ENCODE peak calls at places on chromosomes 4 and X, in nine cellular contexts. W is heart left ventricle, H is OCI-LY7, C is left lung, J is GM12865, F is astrocyte of the cerebellum, I is choroid plexus epithelial cell, X is Calu3, M is body of pancreas. Y is an unnamed sample.
A peak's percentile ranks its signal among the peaks of the same experiment; 100 is the strongest.

GRCh38 chr4:139767168-139767567 is 101.5 kb downstream of the MGST2 start:
- DNase-seq in W (no peak), H (no peak), C (no peak), J (no peak), F (peak; percentile 65), I (peak; percentile 28), X (no peak), M (no peak), Y (no peak)

GRCh38 chr4:121096629-121097028 is 24.3 kb upstream of the NDNF start:
- DNase-seq in W (no peak), H (peak; percentile 37), C (no peak), J (no peak), F (peak; percentile 26), I (peak; percentile 66), X (no peak), M (no peak), Y (peak; percentile 70)

GRCh38 chr4:72525938-72526337 is 43.1 kb downstream of the ADAMTS3 start:
- DNase-seq in W (peak; percentile 88), H (no peak), C (peak; percentile 42), J (no peak), F (peak; percentile 75), I (peak; percentile 89), X (peak; percentile 4), M (peak; percentile 22), Y (peak; percentile 83)

GRCh38 chr4:102089850-102090621 is 255.2 kb downstream of the SLC39A8 start:
- DNase-seq in W (no peak), H (no peak), C (no peak), J (no peak), F (no peak), I (no peak), X (no peak), M (no peak), Y (no peak)

GRCh38 chr4:23718435-23718834 is 171.4 kb downstream of the PPARGC1A start:
- DNase-seq in W (no peak), H (no peak), C (no peak), J (no peak), F (no peak), I (no peak), X (no peak), M (no peak), Y (no peak)

GRCh38 chr4:181897935-181898334 is 345.3 kb upstream of the TENM3 start:
- DNase-seq in W (no peak), H (no peak), C (no peak), J (no peak), F (no peak), I (peak; percentile 55), X (no peak), M (no peak), Y (peak; percentile 77)

GRCh38 chrX:9542106-9542764 is 77.4 kb downstream of the TBL1X start:
- DNase-seq in W (no peak), H (no peak), C (no peak), J (no peak), F (no peak), I (no peak), X (no peak), M (no peak), Y (peak; percentile 34)

GRCh38 chr4:186845137-186845842 is 121.6 kb upstream of the FAT1 start:
- DNase-seq in W (no peak), H (no peak), C (no peak), J (no peak), F (peak; percentile 65), I (peak; percentile 97), X (peak; percentile 38), M (no peak), Y (peak; percentile 80)

GRCh38 chr4:47837582-47838294 is at the start of gene CORIN:
- DNase-seq in W (peak; percentile 38), H (no peak), C (peak; percentile 85), J (no peak), F (no peak), I (no peak), X (no peak), M (peak; percentile 44), Y (no peak)

GRCh38 chr4:177579649-177580048 is 137.4 kb upstream of the AGA start:
- DNase-seq in W (no peak), H (no peak), C (no peak), J (no peak), F (no peak), I (peak; percentile 13), X (no peak), M (no peak), Y (no peak)
- TF ChIP-seq CTCF in W (no peak), H (peak; percentile 22), C (no peak), J (no peak), F (no peak), I (peak; percentile 23), X (no peak), M (peak; percentile 31), Y (no peak)

DNA sequence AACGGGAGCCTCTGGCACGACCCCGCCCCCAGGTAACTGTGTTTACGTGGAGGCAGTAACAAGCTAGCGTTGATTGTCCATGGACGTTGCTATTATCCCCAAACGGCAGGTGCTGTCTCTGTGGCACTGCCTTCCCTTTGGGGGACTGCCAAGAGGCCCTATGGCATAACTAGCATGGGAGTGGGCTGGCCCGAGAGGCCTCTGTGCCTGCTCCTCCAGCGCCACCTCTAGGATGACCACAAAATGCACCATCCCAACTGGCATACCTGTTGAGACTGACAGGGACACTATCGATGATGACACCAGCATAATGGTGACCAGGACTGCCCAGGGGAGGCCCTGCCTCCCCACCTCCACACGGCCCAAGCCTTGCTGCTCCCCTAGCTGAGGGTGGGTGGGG is 1.5 kb downstream of the SRPK3 start:
- DNase-seq in W (no peak), H (no peak), C (no peak), J (no peak), F (no peak), I (no peak), X (no peak), M (no peak), Y (no peak)
- TF ChIP-seq CTCF in W (no peak), H (peak; percentile 18), C (no peak), J (no peak), F (no peak), I (peak; percentile 14), X (no peak), M (no peak), Y (no peak)

DNA sequence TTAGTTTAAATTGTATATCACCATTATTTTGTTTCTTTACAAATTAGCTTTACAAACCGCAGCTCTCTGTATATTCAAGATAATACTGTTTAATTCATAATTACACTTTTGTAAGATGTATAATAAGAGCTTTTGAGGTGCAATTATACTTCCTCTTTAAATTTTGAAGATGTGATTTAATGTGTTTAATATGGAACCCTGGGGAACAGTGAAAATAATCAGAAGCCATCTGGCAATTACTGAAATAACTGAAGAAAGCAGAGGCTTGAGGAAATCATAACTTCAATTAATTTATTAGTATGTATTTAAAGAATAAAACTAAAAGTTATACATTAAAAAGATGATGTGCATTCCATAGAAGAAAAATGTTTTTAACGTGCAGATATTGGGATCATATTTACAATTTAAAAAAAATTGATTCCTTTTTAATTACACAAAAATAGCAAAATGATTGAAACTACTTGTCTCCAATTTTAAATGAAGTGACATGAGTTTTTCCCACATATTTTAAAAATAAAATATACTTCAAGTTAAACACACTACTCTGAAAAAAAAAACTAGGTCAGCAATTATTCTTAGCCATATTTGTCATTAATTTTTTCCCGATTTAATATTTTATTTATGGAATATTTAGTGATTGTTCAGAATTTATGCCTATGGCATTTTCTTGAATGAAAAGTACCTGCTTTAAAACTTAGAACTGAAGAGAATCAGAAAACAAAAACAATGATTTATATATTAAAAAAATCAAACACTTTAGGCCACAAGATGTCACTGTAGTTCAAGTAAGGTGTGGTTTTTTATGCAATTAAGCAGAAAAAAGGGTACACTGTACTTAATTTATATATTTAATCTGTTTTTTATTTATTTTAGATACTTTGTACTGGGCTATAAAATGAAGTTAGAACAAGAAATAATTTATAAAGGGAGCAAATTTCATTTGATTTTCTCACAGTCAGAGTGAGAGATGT is 942.7 kb upstream of the NDST4 start:
- DNase-seq in W (no peak), H (peak; percentile 8), C (no peak), J (peak; percentile 8), F (no peak), I (peak; percentile 22), X (no peak), M (no peak), Y (peak; percentile 2)
- TF ChIP-seq CTCF in W (no peak), H (peak; percentile 72), C (no peak), J (no peak), F (no peak), I (peak; percentile 32), X (no peak), M (peak; percentile 12), Y (no peak)

DNA sequence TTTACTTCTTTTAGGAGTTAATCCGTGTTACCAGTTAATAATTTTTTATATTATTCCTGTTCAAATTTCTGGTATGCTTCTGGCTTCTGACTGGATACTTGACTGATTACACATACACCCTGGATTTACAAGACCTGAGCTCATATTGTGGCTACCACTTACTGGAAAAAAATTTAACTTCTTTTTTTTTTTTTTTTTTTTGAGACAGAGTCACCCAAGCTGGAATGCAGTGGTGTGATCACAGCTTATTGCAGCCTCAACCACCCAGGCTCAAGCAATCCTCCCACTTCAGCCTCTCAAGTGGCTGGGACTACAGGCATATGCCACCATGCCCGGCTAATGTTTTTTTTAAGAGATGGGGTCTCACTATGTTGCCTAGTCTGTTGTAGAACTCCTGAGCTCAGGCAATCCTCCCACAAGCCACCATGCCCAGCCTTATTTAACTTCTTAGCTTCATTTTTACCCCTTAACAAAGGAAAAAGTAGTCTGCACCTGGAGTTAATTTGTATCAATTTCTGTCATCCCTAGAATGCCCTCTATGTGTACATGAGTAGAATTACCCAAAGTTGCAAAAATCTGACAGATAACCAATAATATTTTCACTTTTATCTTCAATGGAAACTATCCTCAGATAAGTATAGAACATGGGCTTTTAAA is 50.3 kb downstream of the TMEM165 start:
- DNase-seq in W (no peak), H (no peak), C (no peak), J (no peak), F (peak; percentile 18), I (peak; percentile 84), X (no peak), M (no peak), Y (peak; percentile 73)
- TF ChIP-seq CTCF in W (no peak), H (peak; percentile 23), C (no peak), J (no peak), F (no peak), I (peak; percentile 13), X (no peak), M (no peak), Y (peak; percentile 2)

Y was measured in fibroblast of the aortic adventitia.